ENCODE peak calls at places on chromosome 13, in five cellular contexts. C is AML-193; X is CD4-positive, alpha-beta T cell; M is stimulated activated CD4-positive, alpha-beta T cell treated with anti-CD3 and anti-CD28 coated beads, Interleukin-2, amount 100 ng/mL, for 24 hours; H is NCI-H345. E is an unnamed sample.

GRCh38 chr13:113084094-113084942 is 21.3 kb upstream of the F7 start:
- DNase-seq in M (no peak), X (no peak), H (no peak), C (no peak), E (no peak)

GRCh38 chr13:80509264-80509663 is 168.3 kb upstream of the SPRY2 start:
- DNase-seq in X (no peak), M (no peak), H (no peak), C (no peak), E (no peak)

GRCh38 chr13:48600374-48601364 is 53.1 kb upstream of the CYSLTR2 start:
- DNase-seq in C (no peak), H (no peak), X (no peak), M (no peak), E (no peak)

GRCh38 chr13:80329250-80329649 is 11.7 kb downstream of the SPRY2 start:
- DNase-seq in H (no peak), C (no peak), X (no peak), M (no peak), E (no peak)

GRCh38 chr13:63198076-63198475 is 1782.4 kb upstream of the PCDH20 start:
- DNase-seq in X (no peak), H (peak; percentile 86), M (no peak), C (no peak), E (no peak)

GRCh38 chr13:97809576-97809975 is 143.9 kb upstream of the IPO5 start:
- DNase-seq in X (no peak), M (no peak), C (no peak), H (no peak), E (no peak)

GRCh38 chr13:48038763-48039162 is 1.2 kb downstream of the NUDT15 start:
- DNase-seq in X (no peak), H (peak; percentile 0), M (no peak), C (no peak), E (no peak)

GRCh38 chr13:93522486-93522885 is 295.9 kb downstream of the GPC6 start:
- DNase-seq in H (no peak), X (no peak), C (no peak), M (no peak), E (no peak)

GRCh38 chr13:46516624-46517318 is 36.2 kb upstream of the LRCH1 start:
- DNase-seq in H (peak; percentile 27), C (no peak), X (no peak), M (no peak), E (no peak)

GRCh38 chr13:114148521-114148855 is 16.1 kb upstream of the RASA3 start:
- DNase-seq in X (peak; percentile 77), H (no peak), C (peak; percentile 63), M (peak; percentile 74), E (no peak)

GRCh38 chr13:40394304-40394983 is 272.0 kb downstream of the FOXO1 start:
- DNase-seq in C (no peak), M (no peak), X (no peak), H (no peak), E (no peak)

GRCh38 chr13:50158385-50159165 is 143.3 kb downstream of the KCNRG start:
- DNase-seq in X (no peak), C (no peak), M (no peak), H (no peak), E (no peak)

GRCh38 chr13:98155475-98156111 is 12.7 kb downstream of the FARP1 start:
- DNase-seq in X (no peak), H (no peak), M (no peak), C (no peak), E (no peak)

GRCh38 chr13:111251646-111252448 is 68.6 kb upstream of the TEX29 start:
- DNase-seq in M (no peak), C (no peak), X (no peak), H (no peak), E (no peak)

GRCh38 chr13:75675421-75675820 is 39.3 kb downstream of the LMO7 start:
- DNase-seq in C (no peak), M (no peak), H (no peak), X (no peak), E (no peak)

GRCh38 chr13:21060063-21060826 is 1.1 kb downstream of the LATS2 start:
- DNase-seq in X (no peak), H (no peak), M (no peak), C (no peak), E (no peak)

GRCh38 chr13:74920361-74920760 is 561.6 kb downstream of the TBC1D4 start:
- DNase-seq in X (no peak), C (no peak), M (no peak), H (no peak), E (no peak)

GRCh38 chr13:97264663-97265062 is 42.5 kb downstream of the MBNL2 start:
- DNase-seq in C (no peak), M (no peak), H (no peak), X (no peak), E (no peak)

GRCh38 chr13:113034451-113035208 is 65.6 kb downstream of the MCF2L start:
- DNase-seq in M (no peak), C (no peak), H (no peak), X (no peak), E (no peak)

GRCh38 chr13:46577656-46578589 is 25.0 kb downstream of the LRCH1 start:
- DNase-seq in X (no peak), C (no peak), M (no peak), H (no peak), E (no peak)

GRCh38 chr13:108629353-108629752 is at the start of gene MYO16:
- DNase-seq in H (no peak), C (no peak), X (no peak), M (no peak), E (no peak)

GRCh38 chr13:98508280-98509074 is 68.4 kb downstream of the STK24 start:
- DNase-seq in M (no peak), X (no peak), H (no peak), C (no peak), E (no peak)

GRCh38 chr13:39567569-39567968 is 35.4 kb downstream of the LHFPL6 start:
- DNase-seq in C (no peak), M (no peak), H (no peak), X (no peak), E (no peak)

GRCh38 chr13:30463820-30464495 is 1.8 kb downstream of the HMGB1 start:
- DNase-seq in H (peak; percentile 17), X (peak; percentile 59), C (peak; percentile 44), M (peak; percentile 75), E (no peak)

GRCh38 chr13:75418997-75419396 is 63.0 kb downstream of the TBC1D4 start:
- DNase-seq in M (no peak), X (no peak), C (peak; percentile 88), H (no peak), E (no peak)

GRCh38 chr13:102597029-102598015 is 536 bp downstream of the TPP2 start:
- DNase-seq in H (no peak), X (peak; percentile 7), C (peak; percentile 43), M (peak; percentile 34), E (no peak)

GRCh38 chr13:35891973-35892441 is 239.2 kb downstream of the DCLK1 start:
- DNase-seq in M (no peak), X (no peak), C (no peak), H (no peak), E (no peak)

GRCh38 chr13:110108348-110109139 is 198.4 kb downstream of the COL4A1 start:
- DNase-seq in X (no peak), C (no peak), H (peak; percentile 77), M (no peak), E (no peak)

GRCh38 chr13:43666403-43666802 is 120.4 kb downstream of the ENOX1 start:
- DNase-seq in M (no peak), C (no peak), X (no peak), H (no peak), E (no peak)

GRCh38 chr13:31528176-31528575 is 211.2 kb upstream of the RXFP2 start:
- DNase-seq in H (no peak), X (no peak), M (no peak), C (no peak), E (no peak)

GRCh38 chr13:108700421-108701170 is 71.2 kb downstream of the MYO16 start:
- DNase-seq in C (no peak), X (no peak), M (no peak), H (no peak), E (no peak)

GRCh38 chr13:41231786-41232185 is 31.6 kb downstream of the MTRF1 start:
- DNase-seq in M (no peak), H (peak; percentile 58), X (no peak), C (no peak), E (no peak)

GRCh38 chr13:76636881-76637280 is 249.3 kb downstream of the KCTD12 start:
- DNase-seq in M (no peak), H (no peak), C (no peak), X (no peak), E (no peak)

GRCh38 chr13:33454844-33455256 is 169.3 kb upstream of the STARD13 start:
- DNase-seq in C (no peak), X (no peak), M (no peak), H (no peak), E (no peak)

GRCh38 chr13:94917814-94918213 is 205.5 kb upstream of the SOX21 start:
- DNase-seq in M (no peak), X (no peak), H (no peak), C (no peak), E (no peak)

GRCh38 chr13:19056355-19056880 is 125.2 kb downstream of the TUBA3C start:
- DNase-seq in H (no peak), M (no peak), C (no peak), X (no peak), E (no peak)

GRCh38 chr13:109402976-109403375 is 383.4 kb downstream of the IRS2 start:
- DNase-seq in X (no peak), C (peak; percentile 94), M (no peak), H (no peak), E (peak; percentile 82)